ENCODE peak calls at places on chromosomes 3 and 15, in four cellular contexts. One of them, this sample, is unnamed.

GRCh38 chr15:39887211-39887610 is 32.9 kb downstream of the GPR176 start:
- DNase-seq in AG10803: no peak
- DNase-seq in GM20000: no peak
- DNase-seq in CD4-positive, alpha-beta T cell: no peak
- DNase-seq in this sample: no peak

GRCh38 chr3:184683900-184684560 is 27.8 kb downstream of the MAGEF1 start:
- DNase-seq in AG10803: no peak
- DNase-seq in GM20000: no peak
- DNase-seq in CD4-positive, alpha-beta T cell: no peak
- DNase-seq in this sample: no peak

GRCh38 chr3:149621218-149622005 is 36.4 kb downstream of the WWTR1 start:
- DNase-seq in AG10803: peak; percentile 95
- DNase-seq in GM20000: no peak
- DNase-seq in CD4-positive, alpha-beta T cell: no peak
- DNase-seq in this sample: no peak

GRCh38 chr15:83504365-83504764 is 57.2 kb downstream of the SH3GL3 start:
- DNase-seq in AG10803: no peak
- DNase-seq in GM20000: no peak
- DNase-seq in CD4-positive, alpha-beta T cell: no peak
- DNase-seq in this sample: no peak

GRCh38 chr3:189914799-189915198 is 205.9 kb downstream of the P3H2 start:
- DNase-seq in AG10803: peak; percentile 91
- DNase-seq in GM20000: no peak
- DNase-seq in CD4-positive, alpha-beta T cell: no peak
- DNase-seq in this sample: no peak

GRCh38 chr15:31317033-31317979 is 9.3 kb upstream of the KLF13 start:
- DNase-seq in AG10803: no peak
- DNase-seq in GM20000: no peak
- DNase-seq in CD4-positive, alpha-beta T cell: no peak
- DNase-seq in this sample: no peak

GRCh38 chr3:42547401-42547945 is 34.3 kb downstream of the SEC22C start:
- DNase-seq in AG10803: peak; percentile 33
- DNase-seq in GM20000: peak; percentile 74
- DNase-seq in CD4-positive, alpha-beta T cell: peak; percentile 60
- DNase-seq in this sample: peak; percentile 51

GRCh38 chr3:69426905-69427304 is 41.0 kb upstream of the FRMD4B start:
- DNase-seq in AG10803: no peak
- DNase-seq in GM20000: no peak
- DNase-seq in CD4-positive, alpha-beta T cell: no peak
- DNase-seq in this sample: no peak

GRCh38 chr15:58221591-58222241 is 83.5 kb downstream of the AQP9 start:
- DNase-seq in AG10803: peak; percentile 40
- DNase-seq in GM20000: peak; percentile 49
- DNase-seq in CD4-positive, alpha-beta T cell: no peak
- DNase-seq in this sample: no peak

GRCh38 chr15:99845009-99845408 is 111.8 kb upstream of the LYSMD4 start:
- DNase-seq in AG10803: peak; percentile 0
- DNase-seq in GM20000: no peak
- DNase-seq in CD4-positive, alpha-beta T cell: no peak
- DNase-seq in this sample: no peak

GRCh38 chr3:47577583-47578118 is 1.0 kb downstream of the CSPG5 start:
- DNase-seq in AG10803: no peak
- DNase-seq in GM20000: no peak
- DNase-seq in CD4-positive, alpha-beta T cell: no peak
- DNase-seq in this sample: no peak

GRCh38 chr15:46848704-46849103 is 868.6 kb upstream of the SEMA6D start:
- DNase-seq in AG10803: peak; percentile 61
- DNase-seq in GM20000: no peak
- DNase-seq in CD4-positive, alpha-beta T cell: no peak
- DNase-seq in this sample: no peak

GRCh38 chr15:89111961-89112340 is 23.7 kb downstream of the ABHD2 start:
- DNase-seq in AG10803: no peak
- DNase-seq in GM20000: no peak
- DNase-seq in CD4-positive, alpha-beta T cell: no peak
- DNase-seq in this sample: no peak

GRCh38 chr3:56928379-56929068 is 126.8 kb upstream of the ARHGEF3 start:
- DNase-seq in AG10803: peak; percentile 14
- DNase-seq in GM20000: no peak
- DNase-seq in CD4-positive, alpha-beta T cell: no peak
- DNase-seq in this sample: no peak

GRCh38 chr15:57914350-57915055 is 151.0 kb downstream of the ALDH1A2 start:
- DNase-seq in AG10803: no peak
- DNase-seq in GM20000: no peak
- DNase-seq in CD4-positive, alpha-beta T cell: no peak
- DNase-seq in this sample: no peak

GRCh38 chr15:36737430-36737891 is 158.0 kb downstream of the CDIN1 start:
- DNase-seq in AG10803: peak; percentile 32
- DNase-seq in GM20000: no peak
- DNase-seq in CD4-positive, alpha-beta T cell: no peak
- DNase-seq in this sample: no peak

GRCh38 chr3:100289339-100289738 is 28.5 kb downstream of the TBC1D23 start:
- DNase-seq in AG10803: no peak
- DNase-seq in GM20000: no peak
- DNase-seq in CD4-positive, alpha-beta T cell: no peak
- DNase-seq in this sample: no peak

GRCh38 chr15:85785887-85786777 is 8.6 kb downstream of the KLHL25 start:
- DNase-seq in AG10803: peak; percentile 33
- DNase-seq in GM20000: no peak
- DNase-seq in CD4-positive, alpha-beta T cell: no peak
- DNase-seq in this sample: no peak

GRCh38 chr3:139313921-139314320 is 29.9 kb upstream of the MRPS22 start:
- DNase-seq in AG10803: no peak
- DNase-seq in GM20000: no peak
- DNase-seq in CD4-positive, alpha-beta T cell: no peak
- DNase-seq in this sample: no peak

GRCh38 chr3:46913644-46914043 is 36.1 kb downstream of the PTH1R start:
- DNase-seq in AG10803: no peak
- DNase-seq in GM20000: no peak
- DNase-seq in CD4-positive, alpha-beta T cell: no peak
- DNase-seq in this sample: no peak

GRCh38 chr3:137035631-137036030 is 77.8 kb downstream of the IL20RB start:
- DNase-seq in AG10803: no peak
- DNase-seq in GM20000: no peak
- DNase-seq in CD4-positive, alpha-beta T cell: no peak
- DNase-seq in this sample: no peak
- TF ChIP-seq CTCF in AG10803: peak; percentile 46
- TF ChIP-seq CTCF in GM20000: peak; percentile 24
- TF ChIP-seq CTCF in CD4-positive, alpha-beta T cell: no peak
- TF ChIP-seq CTCF in this sample: no peak

GRCh38 chr3:127679534-127680145 is 6.9 kb downstream of the ABTB1 start:
- DNase-seq in AG10803: no peak
- DNase-seq in GM20000: no peak
- DNase-seq in CD4-positive, alpha-beta T cell: no peak
- DNase-seq in this sample: peak; percentile 12
- TF ChIP-seq CTCF in AG10803: peak; percentile 13
- TF ChIP-seq CTCF in GM20000: no peak
- TF ChIP-seq CTCF in CD4-positive, alpha-beta T cell: no peak
- TF ChIP-seq CTCF in this sample: no peak

GRCh38 chr3:136249593-136250225 is 431 bp upstream of the PCCB start:
- DNase-seq in AG10803: no peak
- DNase-seq in GM20000: no peak
- DNase-seq in CD4-positive, alpha-beta T cell: no peak
- DNase-seq in this sample: no peak

GRCh38 chr3:136250226-136250861 is at the start of gene PCCB:
- DNase-seq in AG10803: peak; percentile 91
- DNase-seq in GM20000: peak; percentile 89
- DNase-seq in CD4-positive, alpha-beta T cell: peak; percentile 85
- DNase-seq in this sample: peak; percentile 81

GRCh38 chr3:136251511-136251910 is 1.4 kb downstream of the PCCB start:
- DNase-seq in AG10803: no peak
- DNase-seq in GM20000: peak; percentile 21
- DNase-seq in CD4-positive, alpha-beta T cell: no peak
- DNase-seq in this sample: no peak

GRCh38 chr3:136249091-136249490 is 1.0 kb upstream of the PCCB start:
- DNase-seq in AG10803: no peak
- DNase-seq in GM20000: no peak
- DNase-seq in CD4-positive, alpha-beta T cell: no peak
- DNase-seq in this sample: no peak

GRCh38 chr3:136250862-136251460 is 821 bp downstream of the PCCB start:
- DNase-seq in AG10803: peak; percentile 57
- DNase-seq in GM20000: peak; percentile 48
- DNase-seq in CD4-positive, alpha-beta T cell: no peak
- DNase-seq in this sample: no peak
- TF ChIP-seq CTCF in AG10803: peak; percentile 32
- TF ChIP-seq CTCF in GM20000: peak; percentile 12
- TF ChIP-seq CTCF in CD4-positive, alpha-beta T cell: no peak
- TF ChIP-seq CTCF in this sample: no peak

GRCh38 chr3:111961461-111962269 is 17.2 kb upstream of the ABHD10 start:
- DNase-seq in AG10803: peak; percentile 64
- DNase-seq in GM20000: no peak
- DNase-seq in CD4-positive, alpha-beta T cell: no peak
- DNase-seq in this sample: no peak
- TF ChIP-seq CTCF in AG10803: no peak
- TF ChIP-seq CTCF in GM20000: no peak
- TF ChIP-seq CTCF in CD4-positive, alpha-beta T cell: no peak
- TF ChIP-seq CTCF in this sample: no peak

DNA sequence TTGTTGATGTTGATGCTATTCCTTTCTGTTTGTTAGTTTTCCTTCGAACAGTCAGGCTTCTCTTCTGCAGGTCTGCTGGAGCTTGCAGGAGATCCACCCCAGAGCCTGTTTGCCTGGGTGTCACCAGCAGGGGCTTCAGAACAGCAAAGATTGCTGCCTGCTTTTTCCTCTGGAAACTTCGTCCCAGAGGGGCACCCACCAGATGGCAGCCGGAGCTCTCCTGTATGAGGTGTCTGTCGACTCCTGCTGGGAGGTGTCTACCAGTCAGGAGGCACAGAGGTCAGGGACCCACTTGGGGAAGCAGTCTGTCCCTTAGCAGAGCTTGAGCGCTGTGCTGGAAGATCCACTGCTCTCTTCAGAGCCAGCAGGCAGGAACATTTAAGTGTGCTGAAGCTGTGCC is 303.2 kb downstream of the ZIC1 start:
- DNase-seq in AG10803: no peak
- DNase-seq in GM20000: no peak
- DNase-seq in CD4-positive, alpha-beta T cell: no peak
- DNase-seq in this sample: no peak
- TF ChIP-seq CTCF in AG10803: no peak
- TF ChIP-seq CTCF in GM20000: no peak
- TF ChIP-seq CTCF in CD4-positive, alpha-beta T cell: no peak
- TF ChIP-seq CTCF in this sample: no peak

GRCh38 chr15:45701108-45701507 is 66.3 kb downstream of the SQOR start:
- DNase-seq in AG10803: no peak
- DNase-seq in GM20000: no peak
- DNase-seq in CD4-positive, alpha-beta T cell: no peak
- DNase-seq in this sample: no peak

GRCh38 chr15:45702041-45702440 is 67.2 kb downstream of the SQOR start:
- DNase-seq in AG10803: no peak
- DNase-seq in GM20000: no peak
- DNase-seq in CD4-positive, alpha-beta T cell: no peak
- DNase-seq in this sample: no peak

GRCh38 chr15:45705510-45706473 is 71.0 kb downstream of the SQOR start:
- DNase-seq in AG10803: peak; percentile 78
- DNase-seq in GM20000: peak; percentile 80
- DNase-seq in CD4-positive, alpha-beta T cell: peak; percentile 50
- DNase-seq in this sample: peak; percentile 62

GRCh38 chr15:45704329-45705249 is 69.8 kb downstream of the SQOR start:
- DNase-seq in AG10803: no peak
- DNase-seq in GM20000: peak; percentile 24
- DNase-seq in CD4-positive, alpha-beta T cell: no peak
- DNase-seq in this sample: no peak

DNA sequence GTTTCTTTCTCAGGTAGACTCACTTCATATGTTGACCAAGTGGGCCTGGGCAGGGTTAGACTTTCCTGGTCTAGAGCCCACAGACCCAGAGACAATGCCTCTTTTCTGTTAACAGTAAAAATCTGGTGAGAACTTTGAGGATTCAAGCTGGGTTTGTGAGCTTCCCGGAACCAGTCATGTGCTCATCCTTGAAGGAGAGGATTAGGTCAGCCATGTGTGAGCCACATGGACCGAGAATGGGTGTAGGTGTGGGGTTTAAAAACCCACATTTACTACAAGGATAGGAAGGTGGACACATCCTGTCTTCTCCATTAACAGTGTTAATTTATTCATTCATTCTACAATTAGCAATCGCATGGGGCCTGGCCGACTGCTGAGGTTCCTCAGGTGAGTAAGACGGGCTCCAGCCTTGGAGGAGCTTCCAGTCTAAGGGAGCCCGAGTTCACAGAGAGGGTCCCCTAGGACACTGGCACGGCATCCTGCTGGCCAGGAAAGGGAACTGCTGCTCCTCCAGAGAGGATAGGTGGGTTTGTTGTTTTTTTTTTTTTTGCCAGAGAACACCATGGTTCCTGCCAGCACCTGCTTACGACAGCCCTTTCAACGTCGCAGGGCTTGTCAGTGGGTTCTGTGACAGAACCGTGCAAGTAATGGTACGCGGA is 69.0 kb downstream of the SQOR start:
- DNase-seq in AG10803: no peak
- DNase-seq in GM20000: no peak
- DNase-seq in CD4-positive, alpha-beta T cell: no peak
- DNase-seq in this sample: no peak
- TF ChIP-seq CTCF in AG10803: peak; percentile 26
- TF ChIP-seq CTCF in GM20000: no peak
- TF ChIP-seq CTCF in CD4-positive, alpha-beta T cell: no peak
- TF ChIP-seq CTCF in this sample: no peak

This sample was measured in omental fat pad.